ENCODE peak calls at places on chromosome 14, in six cellular contexts. One of them, this sample, is unnamed.

GRCh38 chr14:101557321-101557695 is 4.0 kb upstream of the DIO3 start:
- DNase-seq in IMR-90: no peak
- DNase-seq in H1: no peak
- DNase-seq in mesenchymal stem cell: no peak
- DNase-seq in H9: no peak
- DNase-seq in mesendoderm: no peak
- DNase-seq in this sample: no peak

GRCh38 chr14:65170768-65171251 is 68.5 kb upstream of the MAX start:
- DNase-seq in H9: peak; percentile 76
- DNase-seq in mesenchymal stem cell: peak; percentile 80
- DNase-seq in H1: no peak
- DNase-seq in mesendoderm: peak; percentile 88
- DNase-seq in IMR-90: peak; percentile 81
- DNase-seq in this sample: no peak

GRCh38 chr14:99420711-99421110 is 59.9 kb downstream of the SETD3 start:
- DNase-seq in H9: peak; percentile 48
- DNase-seq in H1: no peak
- DNase-seq in IMR-90: no peak
- DNase-seq in mesenchymal stem cell: no peak
- DNase-seq in mesendoderm: peak; percentile 73
- DNase-seq in this sample: peak; percentile 33

GRCh38 chr14:63887899-63888298 is 35.1 kb downstream of the SYNE2 start:
- DNase-seq in H9: no peak
- DNase-seq in mesenchymal stem cell: no peak
- DNase-seq in mesendoderm: no peak
- DNase-seq in H1: no peak
- DNase-seq in IMR-90: no peak
- DNase-seq in this sample: no peak

GRCh38 chr14:63996575-63997220 is 143.9 kb downstream of the SYNE2 start:
- DNase-seq in H9: no peak
- DNase-seq in mesendoderm: no peak
- DNase-seq in H1: no peak
- DNase-seq in mesenchymal stem cell: no peak
- DNase-seq in IMR-90: no peak
- DNase-seq in this sample: no peak

GRCh38 chr14:102930753-102931579 is 8.5 kb downstream of the AMN start:
- DNase-seq in IMR-90: peak; percentile 50
- DNase-seq in mesenchymal stem cell: peak; percentile 71
- DNase-seq in H1: no peak
- DNase-seq in H9: peak; percentile 81
- DNase-seq in mesendoderm: no peak
- DNase-seq in this sample: no peak

GRCh38 chr14:57865450-57866198 is at the start of gene SLC35F4:
- DNase-seq in mesendoderm: peak; percentile 85
- DNase-seq in mesenchymal stem cell: no peak
- DNase-seq in H1: peak; percentile 64
- DNase-seq in IMR-90: no peak
- DNase-seq in H9: peak; percentile 89
- DNase-seq in this sample: peak; percentile 82

GRCh38 chr14:75562048-75562447 is 16.4 kb upstream of the FLVCR2 start:
- DNase-seq in H9: no peak
- DNase-seq in mesendoderm: no peak
- DNase-seq in mesenchymal stem cell: peak; percentile 22
- DNase-seq in IMR-90: no peak
- DNase-seq in H1: no peak
- DNase-seq in this sample: no peak

GRCh38 chr14:95452176-95452889 is 64.1 kb downstream of the SYNE3 start:
- DNase-seq in H1: no peak
- DNase-seq in IMR-90: no peak
- DNase-seq in mesenchymal stem cell: peak; percentile 16
- DNase-seq in H9: peak; percentile 66
- DNase-seq in mesendoderm: peak; percentile 59
- DNase-seq in this sample: no peak

GRCh38 chr14:23444314-23444713 is 8.9 kb upstream of the MYH7 start:
- DNase-seq in IMR-90: no peak
- DNase-seq in H9: no peak
- DNase-seq in H1: no peak
- DNase-seq in mesendoderm: no peak
- DNase-seq in mesenchymal stem cell: no peak
- DNase-seq in this sample: no peak

GRCh38 chr14:23071975-23072539 is 14.7 kb upstream of the CDH24 start:
- DNase-seq in H9: peak; percentile 71
- DNase-seq in mesenchymal stem cell: no peak
- DNase-seq in IMR-90: no peak
- DNase-seq in mesendoderm: peak; percentile 91
- DNase-seq in H1: no peak
- DNase-seq in this sample: no peak

GRCh38 chr14:100439781-100440180 is 116.6 kb downstream of the SLC25A47 start:
- DNase-seq in H9: no peak
- DNase-seq in mesenchymal stem cell: no peak
- DNase-seq in H1: no peak
- DNase-seq in IMR-90: no peak
- DNase-seq in mesendoderm: no peak
- DNase-seq in this sample: no peak

GRCh38 chr14:85131523-85131922 is 398.4 kb upstream of the FLRT2 start:
- DNase-seq in mesenchymal stem cell: no peak
- DNase-seq in IMR-90: no peak
- DNase-seq in H1: peak; percentile 7
- DNase-seq in mesendoderm: peak; percentile 68
- DNase-seq in H9: peak; percentile 66
- DNase-seq in this sample: no peak

GRCh38 chr14:22471545-22472121 is 117.4 kb downstream of the DAD1 start:
- DNase-seq in mesenchymal stem cell: peak; percentile 51
- DNase-seq in H1: peak; percentile 25
- DNase-seq in H9: peak; percentile 66
- DNase-seq in mesendoderm: peak; percentile 66
- DNase-seq in IMR-90: peak; percentile 32
- DNase-seq in this sample: peak; percentile 32

GRCh38 chr14:60327447-60328331 is 78.7 kb downstream of the PPM1A start:
- DNase-seq in mesendoderm: peak; percentile 35
- DNase-seq in H1: no peak
- DNase-seq in mesenchymal stem cell: no peak
- DNase-seq in IMR-90: peak; percentile 20
- DNase-seq in H9: peak; percentile 51
- DNase-seq in this sample: no peak

DNA sequence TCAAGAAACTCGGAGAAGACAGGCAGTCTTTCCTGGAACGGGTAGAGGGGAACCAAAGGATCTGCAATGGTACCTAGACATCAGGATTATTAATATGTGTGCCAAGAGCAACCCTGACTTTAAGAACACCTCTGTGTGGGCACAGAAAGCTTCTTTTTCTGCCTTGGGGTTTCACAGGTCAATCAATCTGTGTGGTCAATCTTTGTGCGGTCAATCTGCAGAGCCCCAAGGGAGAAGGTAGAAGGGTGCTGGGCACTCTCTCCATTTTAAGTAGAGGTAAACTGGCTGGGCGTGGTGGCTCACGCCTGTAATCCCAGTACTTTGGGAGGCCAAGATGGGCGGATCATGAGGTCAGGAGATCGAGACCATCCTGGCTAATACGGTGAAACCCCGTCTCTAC is 100.7 kb downstream of the ARF6 start:
- DNase-seq in H1: no peak
- DNase-seq in H9: no peak
- DNase-seq in IMR-90: no peak
- DNase-seq in mesenchymal stem cell: no peak
- DNase-seq in mesendoderm: no peak
- DNase-seq in this sample: no peak
- H2AK5ac ChIP-seq in H1: no peak overlapping the region
- H2AK5ac ChIP-seq in H9: no peak overlapping the region
- H2AK5ac ChIP-seq in IMR-90: peak overlapping the region; percentile 66
- H2AK5ac ChIP-seq in mesenchymal stem cell: peak overlapping the region; percentile 87
- H2AK5ac ChIP-seq in mesendoderm: no peak overlapping the region
- H2AK5ac ChIP-seq in this sample: no peak overlapping the region

GRCh38 chr14:104564744-104565679 is 14.6 kb upstream of the C14orf180 start:
- DNase-seq in H9: no peak
- DNase-seq in H1: no peak
- DNase-seq in IMR-90: no peak
- DNase-seq in mesenchymal stem cell: no peak
- DNase-seq in mesendoderm: no peak
- DNase-seq in this sample: no peak
- H2AK5ac ChIP-seq in H9: no peak overlapping the region
- H2AK5ac ChIP-seq in H1: no peak overlapping the region
- H2AK5ac ChIP-seq in IMR-90: no peak overlapping the region
- H2AK5ac ChIP-seq in mesenchymal stem cell: no peak overlapping the region
- H2AK5ac ChIP-seq in mesendoderm: no peak overlapping the region
- H2AK5ac ChIP-seq in this sample: peak overlapping the region; percentile 1

DNA sequence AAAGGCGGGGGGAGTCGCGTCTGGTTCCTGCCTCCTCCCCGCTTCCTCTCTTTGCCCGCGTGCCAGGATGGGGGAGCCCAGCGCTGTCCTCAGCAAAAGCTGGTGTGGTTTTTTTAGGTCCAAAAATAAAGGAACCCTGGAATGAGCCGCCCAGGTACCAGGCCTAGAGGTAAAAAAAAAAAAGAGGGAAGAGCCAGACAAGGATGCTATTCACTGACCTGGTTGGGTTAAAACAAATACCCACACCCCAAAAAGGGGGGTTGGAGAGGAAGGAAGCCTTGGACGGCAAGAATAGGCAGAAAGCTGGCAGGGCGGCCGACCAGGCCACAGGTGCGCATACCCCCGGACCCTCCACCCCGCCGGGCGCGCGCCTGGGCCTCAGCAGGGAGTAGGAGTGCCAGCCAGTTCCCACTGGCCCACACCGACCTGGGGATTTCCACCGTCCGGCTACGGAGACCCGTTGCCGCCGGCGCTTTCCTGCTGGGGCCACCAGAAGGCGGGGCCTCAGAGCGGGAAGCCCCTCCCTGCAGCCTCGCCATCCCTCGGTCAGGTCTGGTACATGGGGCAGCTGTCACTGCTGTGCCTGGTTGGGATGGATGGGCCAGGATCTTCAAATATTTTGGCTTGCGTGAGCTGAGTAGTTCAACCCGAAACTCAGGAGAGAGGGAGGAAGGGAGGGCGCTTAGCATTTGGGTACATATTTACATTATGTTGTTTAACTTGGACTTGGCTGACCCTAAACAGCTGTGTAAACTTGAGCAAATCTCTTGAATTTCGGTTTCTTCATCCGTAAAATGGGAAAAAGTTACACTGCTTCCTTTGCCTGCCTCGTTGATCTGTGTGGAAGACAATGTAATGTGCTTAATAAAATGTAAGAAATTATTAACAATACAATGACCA is 5.4 kb upstream of the IRF2BPL start:
- DNase-seq in H9: peak; percentile 91
- DNase-seq in mesendoderm: peak; percentile 92
- DNase-seq in mesenchymal stem cell: peak; percentile 96
- DNase-seq in H1: no peak
- DNase-seq in IMR-90: peak; percentile 96
- DNase-seq in this sample: peak; percentile 69
- H2AK5ac ChIP-seq in H9: no peak overlapping the region
- H2AK5ac ChIP-seq in mesendoderm: no peak overlapping the region
- H2AK5ac ChIP-seq in mesenchymal stem cell: peak overlapping the region; percentile 68
- H2AK5ac ChIP-seq in H1: peak overlapping the region; percentile 41
- H2AK5ac ChIP-seq in IMR-90: peak overlapping the region; percentile 87
- H2AK5ac ChIP-seq in this sample: peak overlapping the region; percentile 78

GRCh38 chr14:68623307-68623706 is 169.6 kb downstream of the ZFP36L1 start:
- DNase-seq in H9: no peak
- DNase-seq in H1: no peak
- DNase-seq in mesenchymal stem cell: no peak
- DNase-seq in IMR-90: no peak
- DNase-seq in mesendoderm: no peak
- DNase-seq in this sample: no peak

GRCh38 chr14:68621400-68622365 is 171.2 kb downstream of the ZFP36L1 start:
- DNase-seq in H9: no peak
- DNase-seq in mesendoderm: no peak
- DNase-seq in H1: no peak
- DNase-seq in IMR-90: peak; percentile 79
- DNase-seq in mesenchymal stem cell: peak; percentile 94
- DNase-seq in this sample: no peak

GRCh38 chr14:68616255-68616902 is 176.5 kb downstream of the ZFP36L1 start:
- DNase-seq in IMR-90: peak; percentile 42
- DNase-seq in H1: no peak
- DNase-seq in mesenchymal stem cell: peak; percentile 64
- DNase-seq in H9: no peak
- DNase-seq in mesendoderm: peak; percentile 61
- DNase-seq in this sample: no peak

GRCh38 chr14:68622856-68623255 is 170.0 kb downstream of the ZFP36L1 start:
- DNase-seq in mesenchymal stem cell: no peak
- DNase-seq in H1: no peak
- DNase-seq in IMR-90: no peak
- DNase-seq in H9: no peak
- DNase-seq in mesendoderm: no peak
- DNase-seq in this sample: no peak

DNA sequence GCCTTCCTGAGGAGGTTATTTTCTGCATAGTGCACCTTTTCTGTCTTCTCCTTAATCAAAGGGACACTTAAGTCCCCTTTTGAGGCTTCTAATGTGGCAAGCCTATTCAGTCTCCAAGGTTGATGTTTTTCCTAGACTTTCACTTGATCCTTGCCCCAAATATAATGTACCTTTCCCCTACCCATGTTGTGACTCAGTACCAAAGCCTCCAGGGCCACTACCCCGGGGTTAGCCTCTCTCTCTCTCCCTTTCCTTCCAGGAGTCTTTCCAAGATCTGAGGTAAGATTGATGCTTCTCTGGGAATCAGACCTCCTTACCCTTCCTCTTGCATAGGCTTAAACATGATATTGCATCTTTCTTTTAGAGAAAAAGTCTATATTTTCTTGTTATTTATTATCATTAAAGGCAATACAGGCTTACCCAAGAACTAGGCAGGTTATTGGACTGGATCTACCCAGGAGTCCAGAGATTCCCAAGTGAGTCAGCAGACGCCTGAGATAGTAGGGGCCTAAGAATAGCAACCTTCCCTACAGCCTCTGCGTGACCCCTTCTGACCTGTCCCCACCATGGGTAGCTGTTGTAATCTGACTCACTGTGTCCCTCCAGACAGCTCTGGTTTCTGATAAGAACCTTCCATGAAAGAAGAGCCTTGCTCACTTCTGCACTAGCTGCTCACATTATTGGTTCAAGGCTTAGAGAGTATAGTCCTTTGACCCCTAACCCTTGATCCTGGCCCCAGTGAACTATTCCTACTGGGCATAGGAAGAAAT is 172.9 kb downstream of the ZFP36L1 start:
- DNase-seq in mesenchymal stem cell: peak; percentile 86
- DNase-seq in H1: no peak
- DNase-seq in H9: no peak
- DNase-seq in mesendoderm: peak; percentile 40
- DNase-seq in IMR-90: peak; percentile 73
- DNase-seq in this sample: no peak
- H2AK5ac ChIP-seq in mesenchymal stem cell: no peak overlapping the region
- H2AK5ac ChIP-seq in H1: no peak overlapping the region
- H2AK5ac ChIP-seq in H9: no peak overlapping the region
- H2AK5ac ChIP-seq in mesendoderm: no peak overlapping the region
- H2AK5ac ChIP-seq in IMR-90: peak overlapping the region; percentile 71
- H2AK5ac ChIP-seq in this sample: no peak overlapping the region

GRCh38 chr14:105314287-105315185 is at the start of gene PACS2:
- DNase-seq in mesendoderm: peak; percentile 88
- DNase-seq in H1: peak; percentile 36
- DNase-seq in mesenchymal stem cell: peak; percentile 81
- DNase-seq in H9: peak; percentile 64
- DNase-seq in IMR-90: peak; percentile 85
- DNase-seq in this sample: peak; percentile 87
- H2AK5ac ChIP-seq in mesendoderm: no peak within 1 kb of the TSS
- H2AK5ac ChIP-seq in H1: no peak within 1 kb of the TSS
- H2AK5ac ChIP-seq in mesenchymal stem cell: no peak within 1 kb of the TSS
- H2AK5ac ChIP-seq in H9: no peak within 1 kb of the TSS
- H2AK5ac ChIP-seq in IMR-90: peak within 1 kb of the TSS; percentile 36
- H2AK5ac ChIP-seq in this sample: peak within 1 kb of the TSS; percentile 88

This sample was measured in neuronal stem cell.